ENCODE peak calls at places on chromosome 18, in seven cellular contexts. W, Q, S, U, E, L and F are unnamed samples.

GRCh38 chr18:55868909-55869308 is 280.9 kb upstream of the TCF4 start:
- DNase-seq in U (no peak), Q (no peak), E (no peak), L (no peak), S (no peak), W (no peak), F (no peak)

GRCh38 chr18:70420151-70420898 is 131.5 kb downstream of the SOCS6 start:
- DNase-seq in U (no peak), Q (no peak), E (no peak), L (no peak), W (no peak), S (no peak), F (no peak)

GRCh38 chr18:49123431-49123830 is 172.7 kb upstream of the SMAD7 start:
- DNase-seq in Q (no peak), E (no peak), W (no peak), L (no peak), U (no peak), S (no peak), F (no peak)

GRCh38 chr18:37294951-37295350 is 270.6 kb downstream of the CELF4 start:
- DNase-seq in E (no peak), S (no peak), Q (no peak), L (no peak), W (no peak), U (no peak), F (no peak)

GRCh38 chr18:10732990-10733389 is 207.2 kb downstream of the NAPG start:
- DNase-seq in U (no peak), E (no peak), W (no peak), Q (no peak), L (no peak), S (no peak), F (no peak)

GRCh38 chr18:74579704-74580103 is 18.0 kb upstream of the ZNF407 start:
- DNase-seq in W (no peak), U (no peak), L (no peak), S (no peak), Q (no peak), E (no peak), F (no peak)

GRCh38 chr18:54950221-54950620 is 9.0 kb downstream of the CCDC68 start:
- DNase-seq in U (no peak), Q (no peak), L (no peak), S (no peak), E (no peak), W (no peak), F (no peak)

GRCh38 chr18:50819027-50819726 is 639 bp downstream of the MRO start:
- DNase-seq in S (peak), E (peak), Q (no peak), U (no peak), L (peak), W (no peak), F (no peak)

GRCh38 chr18:42231796-42232195 is 276.8 kb downstream of the PIK3C3 start:
- DNase-seq in E (no peak), U (no peak), Q (no peak), W (no peak), S (no peak), L (no peak), F (no peak)

GRCh38 chr18:29309352-29309751 is 1132.4 kb upstream of the CDH2 start:
- DNase-seq in S (no peak), U (no peak), L (no peak), W (no peak), Q (no peak), E (no peak), F (no peak)

GRCh38 chr18:22465859-22466602 is 48.3 kb upstream of the CTAGE1 start:
- DNase-seq in S (no peak), W (no peak), U (peak), Q (no peak), L (no peak), E (no peak), F (no peak)

GRCh38 chr18:49152885-49153284 is 202.1 kb upstream of the SMAD7 start:
- DNase-seq in W (no peak), E (no peak), Q (no peak), U (no peak), L (no peak), S (no peak), F (no peak)

GRCh38 chr18:7876354-7876753 is 309.2 kb downstream of the PTPRM start:
- DNase-seq in L (no peak), E (no peak), S (no peak), W (no peak), U (no peak), Q (no peak), F (no peak)

GRCh38 chr18:111292-112014 is 46.9 kb upstream of the USP14 start:
- DNase-seq in E (peak), Q (no peak), L (peak), U (no peak), W (peak), S (peak), F (peak)

GRCh38 chr18:41936471-41937134 is 18.4 kb upstream of the PIK3C3 start:
- DNase-seq in E (no peak), Q (no peak), L (no peak), U (no peak), S (no peak), W (no peak), F (no peak)

GRCh38 chr18:62399781-62400308 is 74.7 kb downstream of the TNFRSF11A start:
- DNase-seq in E (no peak), L (no peak), W (no peak), S (no peak), U (no peak), Q (no peak), F (no peak)

GRCh38 chr18:37335337-37335736 is 230.3 kb downstream of the CELF4 start:
- DNase-seq in U (no peak), S (no peak), E (no peak), W (no peak), Q (no peak), L (no peak), F (no peak)

GRCh38 chr18:11124054-11124453 is 25.3 kb downstream of the PIEZO2 start:
- DNase-seq in U (no peak), L (no peak), E (no peak), W (no peak), S (no peak), Q (no peak), F (no peak)

GRCh38 chr18:23662309-23663263 is at the start of gene ANKRD29:
- DNase-seq in W (peak), E (no peak), Q (no peak), S (peak), U (no peak), L (peak), F (peak)

GRCh38 chr18:34659579-34660517 is 50.2 kb upstream of the DTNA start:
- DNase-seq in Q (peak), L (peak), W (no peak), U (peak), S (peak), E (peak), F (no peak)

GRCh38 chr18:23108496-23108895 is 26.8 kb upstream of the CABLES1 start:
- DNase-seq in W (no peak), Q (peak), L (no peak), S (no peak), E (no peak), U (no peak), F (no peak)

GRCh38 chr18:25435462-25435782 is 83.5 kb upstream of the ZNF521 start:
- DNase-seq in W (no peak), S (no peak), U (no peak), E (no peak), Q (no peak), L (no peak), F (no peak)

GRCh38 chr18:74294526-74294925 is 2.8 kb upstream of the CYB5A start:
- DNase-seq in W (no peak), L (no peak), S (no peak), Q (no peak), U (no peak), E (no peak), F (no peak)